ENCODE peak calls at places on chromosomes 13 and 19, in seven cellular contexts. A, G, V, L, Z, I and S are unnamed samples.

GRCh38 chr19:15177269-15178116 is 23.3 kb downstream of the NOTCH3 start:
- DNase-seq in Z (peak), L (peak), V (peak), I (peak), A (peak), G (peak), S (peak)

GRCh38 chr13:110907951-110908898 is 6.6 kb downstream of the ANKRD10 start:
- DNase-seq in L (peak), A (peak), V (peak), Z (peak), I (no peak), G (no peak), S (no peak)

GRCh38 chr19:34475026-34475974 is 6.3 kb upstream of the WTIP start:
- DNase-seq in V (no peak), L (peak), Z (no peak), A (no peak), I (peak), G (peak), S (peak)

GRCh38 chr19:20235156-20235555 is 68.1 kb downstream of the ZNF486 start:
- DNase-seq in Z (no peak), A (no peak), V (no peak), I (no peak), G (no peak), L (no peak), S (no peak)

GRCh38 chr19:41843371-41843770 is 1.1 kb downstream of the LYPD4 start:
- DNase-seq in V (no peak), I (no peak), L (no peak), Z (no peak), G (no peak), A (peak), S (no peak)

GRCh38 chr13:94706854-94707399 is 5.4 kb downstream of the SOX21 start:
- DNase-seq in A (peak), G (peak), L (no peak), Z (no peak), I (no peak), V (no peak), S (no peak)

GRCh38 chr13:77001963-77002587 is 10.2 kb downstream of the CLN5 start:
- DNase-seq in Z (no peak), I (no peak), A (no peak), V (no peak), L (no peak), G (no peak), S (no peak)

GRCh38 chr13:112067121-112067741 is at the start of gene SOX1:
- DNase-seq in L (no peak), Z (no peak), G (peak), A (peak), V (no peak), I (no peak), S (no peak)

GRCh38 chr19:35612559-35613321 is at the start of gene HAUS5:
- DNase-seq in A (peak), I (peak), Z (peak), L (peak), G (peak), V (peak), S (peak)

GRCh38 chr13:78610381-78610883 is 7.1 kb upstream of the POU4F1 start:
- DNase-seq in V (no peak), I (no peak), G (no peak), L (no peak), A (no peak), Z (no peak), S (no peak)

GRCh38 chr19:46660601-46661019 is 372 bp downstream of the DACT3 start:
- DNase-seq in G (no peak), V (no peak), L (no peak), Z (no peak), A (peak), I (no peak), S (no peak)

GRCh38 chr13:48962281-48962680 is 13.4 kb upstream of the FNDC3A start:
- DNase-seq in I (no peak), A (no peak), V (no peak), Z (no peak), L (peak), G (no peak), S (no peak)

GRCh38 chr19:53365899-53366493 is 491 bp downstream of the ZNF525 start:
- DNase-seq in L (peak), G (no peak), A (peak), V (peak), I (peak), Z (no peak), S (peak)

GRCh38 chr13:44354884-44355283 is 18.7 kb upstream of the SERP2 start:
- DNase-seq in A (no peak), Z (no peak), L (no peak), G (no peak), I (no peak), V (peak), S (no peak)

GRCh38 chr19:4431808-4432674 is 25.6 kb downstream of the UBXN6 start:
- DNase-seq in L (no peak), V (no peak), I (no peak), A (peak), Z (no peak), G (no peak), S (no peak)

GRCh38 chr13:34750078-34750703 is 191.9 kb upstream of the NBEA start:
- DNase-seq in I (no peak), L (peak), Z (no peak), G (no peak), V (no peak), A (peak), S (peak)

GRCh38 chr19:21705393-21705792 is 62.0 kb downstream of the ZNF100 start:
- DNase-seq in A (peak), V (no peak), Z (no peak), I (no peak), L (no peak), G (no peak), S (no peak)

GRCh38 chr13:44278164-44278563 is 95.5 kb upstream of the SERP2 start:
- DNase-seq in V (peak), G (no peak), A (no peak), I (no peak), Z (no peak), L (no peak), S (no peak)

GRCh38 chr13:73262862-73263627 is 204.2 kb downstream of the KLF5 start:
- DNase-seq in G (no peak), Z (no peak), V (no peak), L (no peak), I (no peak), A (no peak), S (no peak)

GRCh38 chr13:103795892-103796478 is 729.8 kb upstream of the SLC10A2 start:
- DNase-seq in A (no peak), G (no peak), Z (no peak), L (no peak), I (no peak), V (no peak), S (no peak)

GRCh38 chr19:44824758-44825157 is 15.9 kb downstream of the BCAM start:
- DNase-seq in Z (no peak), I (no peak), V (no peak), L (no peak), G (no peak), A (no peak), S (no peak)

GRCh38 chr19:50791594-50792245 is 1.5 kb downstream of the ACP4 start:
- DNase-seq in A (peak), Z (no peak), G (no peak), L (no peak), V (no peak), I (no peak), S (no peak)

GRCh38 chr13:80824231-80824630 is 483.3 kb upstream of the SPRY2 start:
- DNase-seq in A (no peak), Z (no peak), V (no peak), L (no peak), G (peak), I (no peak), S (no peak)

GRCh38 chr13:24495151-24495729 is 17.3 kb downstream of the PARP4 start:
- DNase-seq in I (no peak), A (no peak), V (no peak), Z (no peak), G (no peak), L (no peak), S (no peak)

GRCh38 chr19:45492627-45493470 is 4.0 kb downstream of the RTN2 start:
- DNase-seq in G (peak), Z (no peak), V (no peak), A (peak), I (peak), L (peak), S (peak)

GRCh38 chr13:39956036-39956435 is 300.6 kb downstream of the COG6 start:
- DNase-seq in I (no peak), L (no peak), V (no peak), Z (no peak), A (no peak), G (no peak), S (no peak)

GRCh38 chr19:11699931-11700794 is 38.6 kb downstream of the ZNF823 start:
- DNase-seq in Z (peak), I (peak), L (peak), G (peak), A (peak), V (peak), S (peak)

GRCh38 chr19:31389874-31390273 is 40.6 kb upstream of the TSHZ3 start:
- DNase-seq in L (no peak), V (no peak), G (no peak), I (no peak), Z (no peak), A (no peak), S (no peak)

GRCh38 chr13:74132768-74133656 is 1.2 kb downstream of the KLF12 start:
- DNase-seq in G (peak), A (peak), Z (no peak), V (no peak), L (peak), I (peak), S (peak)

GRCh38 chr19:22257381-22257780 is 28.9 kb upstream of the ZNF729 start:
- DNase-seq in L (no peak), Z (no peak), A (no peak), G (no peak), I (no peak), V (no peak), S (no peak)